ENCODE peak calls at places on chromosomes 16 and 17, in six cellular contexts. S is COR-L47, Z is endodermal cell, X is neural crest cell, T is astrocyte of the spinal cord, F is right cardiac atrium. O is an unnamed sample.
A peak's percentile ranks its signal among the peaks of the same experiment; 100 is the strongest.

GRCh38 chr16:89491238-89491869 is 993 bp upstream of the ANKRD11 start:
- DNase-seq in S (no peak), Z (peak; percentile 77), X (no peak), T (no peak), F (no peak), O (peak; percentile 35)

GRCh38 chr17:37833237-37833859 is 88.5 kb upstream of the HNF1B start:
- DNase-seq in S (no peak), Z (peak; percentile 39), X (no peak), T (no peak), F (no peak), O (no peak)

GRCh38 chr16:85194528-85195270 is 82.4 kb upstream of the CIBAR2 start:
- DNase-seq in S (no peak), Z (no peak), X (no peak), T (no peak), F (no peak), O (no peak)

GRCh38 chr17:2484876-2485275 is 26.8 kb downstream of the METTL16 start:
- DNase-seq in S (peak; percentile 57), Z (peak; percentile 87), X (no peak), T (no peak), F (no peak), O (no peak)

GRCh38 chr16:17177242-17177967 is 293.4 kb downstream of the XYLT1 start:
- DNase-seq in S (no peak), Z (no peak), X (no peak), T (peak; percentile 60), F (no peak), O (no peak)

GRCh38 chr17:32774286-32775084 is 102.4 kb downstream of the MYO1D start:
- DNase-seq in S (no peak), Z (no peak), X (no peak), T (no peak), F (no peak), O (no peak)

GRCh38 chr17:5023588-5024147 is 11.6 kb downstream of the SLC52A1 start:
- DNase-seq in S (no peak), Z (no peak), X (no peak), T (no peak), F (no peak), O (no peak)

GRCh38 chr17:47404006-47404405 is 80.3 kb downstream of the EFCAB13 start:
- DNase-seq in S (no peak), Z (no peak), X (no peak), T (no peak), F (no peak), O (no peak)

GRCh38 chr17:73465851-73466250 is 154.1 kb upstream of the CDC42EP4 start:
- DNase-seq in S (no peak), Z (no peak), X (no peak), T (no peak), F (no peak), O (no peak)

GRCh38 chr16:1543085-1543896 is 9.8 kb downstream of the TMEM204 start:
- DNase-seq in S (peak; percentile 13), Z (peak; percentile 75), X (no peak), T (peak; percentile 65), F (peak; percentile 90), O (peak; percentile 80)

GRCh38 chr16:68031951-68032350 is 8.9 kb downstream of the DUS2 start:
- DNase-seq in S (no peak), Z (no peak), X (no peak), T (no peak), F (no peak), O (no peak)

GRCh38 chr16:47059991-47060390 is 83.8 kb downstream of the NETO2 start:
- DNase-seq in S (no peak), Z (peak; percentile 46), X (no peak), T (no peak), F (no peak), O (no peak)

GRCh38 chr17:69300222-69300621 is 26.7 kb downstream of the ABCA5 start:
- DNase-seq in S (no peak), Z (no peak), X (no peak), T (no peak), F (no peak), O (no peak)

GRCh38 chr16:3690470-3690918 is 26.8 kb downstream of the TRAP1 start:
- DNase-seq in S (peak; percentile 66), Z (peak; percentile 97), X (peak; percentile 87), T (peak; percentile 95), F (peak; percentile 96), O (peak; percentile 98)

GRCh38 chr17:70028397-70028796 is 46.6 kb upstream of the KCNJ16 start:
- DNase-seq in S (no peak), Z (no peak), X (no peak), T (peak; percentile 12), F (no peak), O (no peak)

GRCh38 chr16:3180445-3180878 is 7.5 kb upstream of the OR1F1 start:
- DNase-seq in S (no peak), Z (peak; percentile 89), X (no peak), T (no peak), F (no peak), O (no peak)

GRCh38 chr17:45270828-45271418 is 9.0 kb upstream of the SPATA32 start:
- DNase-seq in S (peak; percentile 16), Z (peak; percentile 94), X (peak; percentile 34), T (no peak), F (peak; percentile 60), O (no peak)

GRCh38 chr17:38970804-38971203 is 3.6 kb upstream of the FBXO47 start:
- DNase-seq in S (no peak), Z (no peak), X (no peak), T (no peak), F (no peak), O (no peak)

GRCh38 chr16:78785218-78785617 is 685.8 kb downstream of the WWOX start:
- DNase-seq in S (no peak), Z (no peak), X (no peak), T (no peak), F (no peak), O (no peak)

GRCh38 chr17:30332057-30332542 is 1.8 kb downstream of the TMIGD1 start:
- DNase-seq in S (no peak), Z (no peak), X (no peak), T (peak; percentile 76), F (no peak), O (no peak)

GRCh38 chr17:71942626-71943025 is 178.2 kb upstream of the SOX9 start:
- DNase-seq in S (no peak), Z (no peak), X (no peak), T (no peak), F (no peak), O (no peak)

GRCh38 chr17:17063546-17064122 is 21.4 kb downstream of the MPRIP start:
- DNase-seq in S (peak; percentile 18), Z (peak; percentile 31), X (no peak), T (no peak), F (peak; percentile 86), O (peak; percentile 28)

GRCh38 chr16:74626741-74627416 is 20.0 kb upstream of the GLG1 start:
- DNase-seq in S (no peak), Z (no peak), X (no peak), T (peak; percentile 22), F (no peak), O (no peak)

GRCh38 chr17:39229274-39229913 is 3.6 kb upstream of the STAC2 start:
- DNase-seq in S (no peak), Z (peak; percentile 63), X (no peak), T (no peak), F (no peak), O (peak; percentile 74)

GRCh38 chr16:46687486-46687885 is 1.5 kb downstream of the VPS35 start:
- DNase-seq in S (no peak), Z (no peak), X (no peak), T (no peak), F (no peak), O (no peak)

GRCh38 chr17:1783271-1783670 is 21.4 kb downstream of the SERPINF1 start:
- DNase-seq in S (no peak), Z (no peak), X (no peak), T (no peak), F (peak; percentile 83), O (no peak)

GRCh38 chr17:74135391-74136167 is 67.9 kb upstream of the RPL38 start:
- DNase-seq in S (no peak), Z (peak; percentile 41), X (no peak), T (no peak), F (no peak), O (no peak)

GRCh38 chr16:2511996-2512919 is 1.5 kb upstream of the ATP6V0C start:
- DNase-seq in S (no peak), Z (no peak), X (no peak), T (no peak), F (peak; percentile 55), O (no peak)

GRCh38 chr17:74148446-74148845 is 55.0 kb upstream of the RPL38 start:
- DNase-seq in S (no peak), Z (no peak), X (no peak), T (no peak), F (no peak), O (no peak)

O was measured in AG08395.